ENCODE peak calls at places on chromosomes 5 and 9, in eight cellular contexts. L is right lobe of liver, E is heart left ventricle, H is A549, A is HepG2, J is HCT116, Y is GM12878, X is IMR-90. S is an unnamed sample.

GRCh38 chr5:75052461-75053285 is at the start of gene GCNT4:
- ATAC-seq in A (peak; percentile 55), Y (peak; percentile 29), E (peak; percentile 59), H (peak; percentile 76), L (peak; percentile 59), J (peak; percentile 51), X (peak; percentile 49), S (peak; percentile 59)

GRCh38 chr5:816176-816575 is 31.6 kb upstream of the ZDHHC11B start:
- ATAC-seq in E (no peak), L (no peak), Y (no peak), H (no peak), A (no peak), J (no peak), X (no peak), S (no peak)

GRCh38 chr9:35518212-35518917 is 28.5 kb downstream of the RUSC2 start:
- ATAC-seq in Y (no peak), X (peak; percentile 68), H (peak; percentile 91), J (peak; percentile 93), A (peak; percentile 99), L (peak; percentile 85), E (no peak), S (peak; percentile 82)

GRCh38 chr9:94174164-94174563 is 84.9 kb upstream of the ZNF169 start:
- ATAC-seq in J (no peak), Y (peak; percentile 10), A (no peak), X (no peak), E (no peak), H (no peak), L (no peak), S (no peak)

GRCh38 chr5:109857405-109858031 is 167.8 kb downstream of the MAN2A1 start:
- ATAC-seq in X (no peak), Y (no peak), E (no peak), J (no peak), H (no peak), L (peak; percentile 79), A (no peak), S (no peak)

GRCh38 chr5:151030377-151030776 is 10.0 kb downstream of the GPX3 start:
- ATAC-seq in X (peak; percentile 93), L (peak; percentile 52), A (peak; percentile 27), Y (no peak), J (no peak), E (peak; percentile 71), H (no peak), S (peak; percentile 67)

GRCh38 chr5:108818613-108819272 is 71.0 kb downstream of the FER start:
- ATAC-seq in H (peak; percentile 50), A (no peak), J (no peak), X (peak; percentile 86), E (no peak), L (no peak), Y (peak; percentile 99), S (no peak)

GRCh38 chr5:151663617-151664322 is 22.9 kb downstream of the SPARC start:
- ATAC-seq in Y (peak; percentile 32), L (peak; percentile 65), J (no peak), E (peak; percentile 80), X (no peak), H (no peak), A (no peak), S (peak; percentile 65)

GRCh38 chr9:33524431-33524947 is 438 bp downstream of the ANKRD18B start:
- ATAC-seq in E (peak; percentile 52), J (no peak), Y (no peak), X (peak; percentile 46), A (no peak), L (peak; percentile 35), H (peak; percentile 83), S (no peak)

GRCh38 chr5:77924081-77924480 is 147.9 kb upstream of the TBCA start:
- ATAC-seq in E (no peak), A (no peak), H (no peak), J (no peak), X (no peak), Y (no peak), L (no peak), S (no peak)

GRCh38 chr9:15306068-15306756 is 804 bp downstream of the TTC39B start:
- ATAC-seq in Y (peak; percentile 47), E (peak; percentile 35), H (peak; percentile 60), X (peak; percentile 6), A (peak; percentile 74), L (peak; percentile 51), J (no peak), S (peak; percentile 49)

GRCh38 chr9:70566743-70567142 is 152.3 kb upstream of the KLF9 start:
- ATAC-seq in X (no peak), H (no peak), E (no peak), Y (no peak), A (no peak), L (no peak), J (no peak), S (no peak)

GRCh38 chr9:95570646-95571045 is 53.9 kb upstream of the PTCH1 start:
- ATAC-seq in J (no peak), E (no peak), A (no peak), H (no peak), Y (no peak), X (no peak), L (no peak), S (no peak)

GRCh38 chr5:36458746-36459145 is 147.7 kb upstream of the SLC1A3 start:
- ATAC-seq in E (no peak), Y (no peak), L (peak; percentile 56), J (no peak), A (no peak), X (no peak), H (no peak), S (no peak)

GRCh38 chr9:5569357-5569756 is 59.0 kb downstream of the PDCD1LG2 start:
- ATAC-seq in Y (peak; percentile 25), J (no peak), X (peak; percentile 60), A (no peak), L (no peak), E (peak; percentile 53), H (peak; percentile 13), S (no peak)

GRCh38 chr5:129963359-129963758 is 59.1 kb downstream of the CHSY3 start:
- ATAC-seq in Y (no peak), H (no peak), E (peak; percentile 95), X (peak; percentile 83), A (no peak), L (peak; percentile 64), J (no peak), S (peak; percentile 39)

DNA sequence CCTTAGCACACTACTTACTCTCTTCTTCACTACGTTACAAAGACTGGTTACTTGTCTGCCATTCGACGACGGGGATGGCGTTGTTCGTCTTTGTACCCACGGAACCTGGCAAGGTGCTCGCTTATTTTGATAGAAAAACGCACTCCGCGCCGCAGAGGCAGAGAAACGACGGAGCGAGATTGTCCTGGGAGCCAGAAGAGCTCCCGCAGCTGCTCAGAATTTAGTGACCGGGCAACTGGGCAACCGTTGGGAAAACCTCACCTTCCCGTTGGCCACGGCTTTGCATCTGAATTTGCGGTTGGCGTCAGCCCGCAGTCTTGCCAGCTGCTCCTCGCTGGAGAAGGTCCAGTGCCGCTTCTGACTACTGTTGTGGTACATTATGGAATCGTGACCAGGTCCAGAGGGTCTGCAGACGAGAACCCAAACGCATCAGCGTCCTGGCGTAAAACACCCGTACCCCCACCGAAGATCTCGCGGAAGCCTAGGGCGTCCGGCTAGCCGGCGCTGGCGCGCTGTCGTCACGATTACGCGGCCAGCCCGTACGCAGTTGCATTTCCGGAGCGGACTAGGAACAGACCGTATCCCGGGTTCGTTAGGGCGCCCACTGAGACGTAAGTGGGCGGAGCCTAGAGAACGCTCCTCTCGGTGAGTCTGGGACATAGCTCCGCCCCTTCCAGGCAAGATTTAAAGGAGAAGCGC is at the start of gene CCNH:
- ATAC-seq in L (peak; percentile 99), Y (peak; percentile 95), A (peak; percentile 99), J (peak; percentile 99), X (peak; percentile 100), E (peak; percentile 100), H (peak; percentile 99), S (peak; percentile 98)
- TF ChIP-seq POLR2A in L (peak; percentile 98), Y (peak; percentile 97), A (peak; percentile 95), J (no peak), X (peak; percentile 96), E (peak; percentile 79), H (peak; percentile 88), S (peak; percentile 93)

GRCh38 chr9:120846251-120846869 is 3.6 kb upstream of the PSMD5 start:
- ATAC-seq in J (no peak), H (no peak), E (no peak), Y (no peak), A (no peak), L (no peak), X (no peak), S (no peak)
- H3K27ac ChIP-seq in J (no peak overlapping the region), H (no peak overlapping the region), E (no peak overlapping the region), Y (no peak overlapping the region), A (no peak overlapping the region), L (no peak overlapping the region), X (no peak overlapping the region), S (no peak overlapping the region)

DNA sequence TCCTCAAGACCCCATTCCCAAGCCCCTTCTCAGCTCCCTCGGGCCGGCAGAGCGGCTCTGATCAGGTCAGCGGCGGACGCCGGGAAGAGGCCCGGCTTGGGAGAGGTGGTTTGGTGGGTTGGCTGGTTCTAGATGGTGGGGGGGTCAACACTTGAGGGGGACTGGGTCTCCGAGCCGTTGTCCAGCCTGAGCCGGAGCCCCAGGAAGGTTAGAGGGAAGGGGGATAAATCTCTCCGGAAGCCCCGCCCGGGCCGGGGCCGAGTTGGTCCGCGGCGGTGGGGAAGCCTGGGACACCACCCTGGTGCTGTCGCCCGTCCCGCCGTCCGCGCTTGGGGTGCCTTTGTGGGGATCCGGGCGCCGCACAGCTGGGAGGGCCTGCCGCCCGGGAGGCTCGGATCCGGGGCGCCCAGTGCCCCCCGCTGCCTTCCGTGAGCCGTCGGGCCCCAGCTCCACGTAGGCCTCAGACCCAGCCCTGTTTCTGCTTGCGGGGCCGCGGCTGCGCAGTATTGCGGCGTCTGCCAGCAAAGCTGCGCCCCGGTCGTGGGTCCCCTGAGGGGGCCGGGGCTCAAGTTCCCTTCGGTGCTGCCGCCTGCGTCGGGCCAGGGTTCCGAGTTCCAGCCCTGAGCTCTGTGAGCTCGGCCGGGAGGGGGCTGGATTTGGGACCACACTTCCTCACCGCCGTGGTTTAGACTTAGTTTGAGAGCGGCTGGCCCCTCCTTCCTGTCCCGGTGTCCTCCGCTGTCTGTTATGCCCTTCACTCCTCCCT is 560 bp upstream of the TRIM52 start:
- ATAC-seq in E (peak; percentile 76), H (peak; percentile 82), L (peak; percentile 80), Y (peak; percentile 81), A (peak; percentile 77), J (peak; percentile 70), X (peak; percentile 71), S (peak; percentile 74)
- TF ChIP-seq POLR2A in E (no peak), H (peak; percentile 67), L (peak; percentile 84), Y (peak; percentile 49), A (peak; percentile 73), J (peak; percentile 52), X (peak; percentile 69), S (peak; percentile 48)

GRCh38 chr5:172789687-172790495 is 18.9 kb upstream of the DUSP1 start:
- ATAC-seq in H (peak; percentile 2), A (peak; percentile 41), E (no peak), X (peak; percentile 54), L (peak; percentile 3), J (peak; percentile 4), Y (no peak), S (peak; percentile 5)

GRCh38 chr5:172786736-172787462 is 15.9 kb upstream of the DUSP1 start:
- ATAC-seq in Y (no peak), E (no peak), A (peak; percentile 6), X (no peak), L (peak; percentile 14), J (no peak), H (no peak), S (no peak)

GRCh38 chr5:172790496-172790889 is 19.5 kb upstream of the DUSP1 start:
- ATAC-seq in Y (no peak), E (no peak), H (no peak), L (no peak), A (no peak), J (no peak), X (no peak), S (no peak)

GRCh38 chr5:172791291-172791690 is 20.3 kb upstream of the DUSP1 start:
- ATAC-seq in L (no peak), H (no peak), E (no peak), J (no peak), Y (no peak), A (no peak), X (no peak), S (no peak)

GRCh38 chr5:172788771-172789686 is 18.0 kb upstream of the DUSP1 start:
- ATAC-seq in X (no peak), L (peak; percentile 88), J (peak; percentile 56), Y (peak; percentile 26), H (peak; percentile 66), A (peak; percentile 82), E (peak; percentile 82), S (peak; percentile 72)
- H3K27ac ChIP-seq in X (no peak overlapping the region), L (peak overlapping the region; percentile 96), J (peak overlapping the region; percentile 14), Y (no peak overlapping the region), H (peak overlapping the region; percentile 71), A (peak overlapping the region; percentile 92), E (peak overlapping the region; percentile 53), S (peak overlapping the region; percentile 74)